ENCODE peak calls at places on chromosomes 3 and 15, in nine cellular contexts. Z is dorsolateral prefrontal cortex, Y is heart right ventricle, B is IMR-90, Q is kidney epithelial cell, W is OCI-LY7, D is tibial nerve, O is choroid plexus epithelial cell, A is PC-9. G is an unnamed sample.

GRCh38 chr3:114569186-114569585 is 275.4 kb downstream of the TIGIT start:
- DNase-seq in Z (no peak), Y (no peak), B (peak; percentile 68), Q (no peak), W (no peak), D (no peak), O (peak; percentile 31), A (peak; percentile 36), G (no peak)

GRCh38 chr3:106255870-106256248 is 387.0 kb upstream of the CBLB start:
- DNase-seq in Z (no peak), Y (no peak), B (no peak), Q (no peak), W (peak; percentile 97), D (no peak), O (no peak), A (no peak), G (no peak)

GRCh38 chr3:112010631-112011030 is 11.9 kb downstream of the TAGLN3 start:
- DNase-seq in Z (no peak), Y (no peak), B (peak; percentile 38), Q (no peak), W (peak; percentile 13), D (no peak), O (peak; percentile 59), A (no peak), G (no peak)

GRCh38 chr3:48430359-48431101 is 644 bp upstream of the PLXNB1 start:
- DNase-seq in Z (no peak), Y (no peak), B (no peak), Q (no peak), W (no peak), D (no peak), O (no peak), A (no peak), G (no peak)

GRCh38 chr15:57198654-57199241 is 177.6 kb upstream of the CGNL1 start:
- DNase-seq in Z (no peak), Y (no peak), B (no peak), Q (no peak), W (no peak), D (no peak), O (no peak), A (no peak), G (no peak)

GRCh38 chr3:72418149-72418686 is 430.0 kb downstream of the SHQ1 start:
- DNase-seq in Z (no peak), Y (no peak), B (peak; percentile 35), Q (no peak), W (no peak), D (no peak), O (peak; percentile 15), A (no peak), G (no peak)

GRCh38 chr3:125202197-125202596 is 10.4 kb downstream of the SLC12A8 start:
- DNase-seq in Z (no peak), Y (no peak), B (peak; percentile 25), Q (no peak), W (peak; percentile 16), D (no peak), O (peak; percentile 56), A (no peak), G (no peak)

GRCh38 chr3:198079771-198080520 is 119.9 kb downstream of the LMLN start:
- DNase-seq in Z (peak; percentile 31), Y (peak; percentile 21), B (peak; percentile 5), Q (no peak), W (peak; percentile 34), D (no peak), O (peak; percentile 23), A (peak; percentile 79), G (no peak)

GRCh38 chr3:111051354-111051753 is 20.3 kb upstream of the NECTIN3 start:
- DNase-seq in Z (no peak), Y (no peak), B (no peak), Q (no peak), W (no peak), D (no peak), O (no peak), A (no peak), G (no peak)

GRCh38 chr3:150235799-150236198 is 172.3 kb upstream of the TSC22D2 start:
- DNase-seq in Z (no peak), Y (no peak), B (peak; percentile 91), Q (no peak), W (no peak), D (no peak), O (peak; percentile 57), A (no peak), G (no peak)

GRCh38 chr15:43775411-43775965 is 1.3 kb downstream of the ELL3 start:
- DNase-seq in Z (peak; percentile 37), Y (no peak), B (peak; percentile 58), Q (no peak), W (peak; percentile 31), D (no peak), O (no peak), A (peak; percentile 39), G (peak; percentile 44)

GRCh38 chr15:32818758-32819405 is 101.1 kb downstream of the GREM1 start:
- DNase-seq in Z (no peak), Y (no peak), B (peak; percentile 86), Q (peak; percentile 71), W (no peak), D (no peak), O (peak; percentile 46), A (no peak), G (no peak)

GRCh38 chr3:42547401-42547945 is 34.3 kb downstream of the SEC22C start:
- DNase-seq in Z (peak; percentile 72), Y (peak; percentile 74), B (peak; percentile 44), Q (no peak), W (peak; percentile 58), D (peak; percentile 42), O (peak; percentile 72), A (no peak), G (no peak)

GRCh38 chr3:112362221-112362620 is 29.3 kb downstream of the CD200 start:
- DNase-seq in Z (no peak), Y (no peak), B (no peak), Q (no peak), W (no peak), D (no peak), O (no peak), A (no peak), G (no peak)

GRCh38 chr3:184144505-184144904 is 9.3 kb downstream of the EIF2B5 start:
- DNase-seq in Z (no peak), Y (no peak), B (no peak), Q (no peak), W (no peak), D (no peak), O (no peak), A (no peak), G (no peak)

GRCh38 chr15:50128266-50128665 is 9.2 kb upstream of the ATP8B4 start:
- DNase-seq in Z (peak; percentile 38), Y (peak; percentile 32), B (no peak), Q (no peak), W (no peak), D (peak; percentile 85), O (no peak), A (no peak), G (no peak)

GRCh38 chr3:58566398-58567250 is 10.6 kb downstream of the FAM107A start:
- DNase-seq in Z (no peak), Y (no peak), B (no peak), Q (no peak), W (no peak), D (no peak), O (no peak), A (no peak), G (no peak)

GRCh38 chr3:136194409-136195257 is 1.5 kb downstream of the MSL2 start:
- DNase-seq in Z (no peak), Y (no peak), B (peak; percentile 23), Q (no peak), W (peak; percentile 65), D (peak; percentile 14), O (peak; percentile 34), A (no peak), G (no peak)

DNA sequence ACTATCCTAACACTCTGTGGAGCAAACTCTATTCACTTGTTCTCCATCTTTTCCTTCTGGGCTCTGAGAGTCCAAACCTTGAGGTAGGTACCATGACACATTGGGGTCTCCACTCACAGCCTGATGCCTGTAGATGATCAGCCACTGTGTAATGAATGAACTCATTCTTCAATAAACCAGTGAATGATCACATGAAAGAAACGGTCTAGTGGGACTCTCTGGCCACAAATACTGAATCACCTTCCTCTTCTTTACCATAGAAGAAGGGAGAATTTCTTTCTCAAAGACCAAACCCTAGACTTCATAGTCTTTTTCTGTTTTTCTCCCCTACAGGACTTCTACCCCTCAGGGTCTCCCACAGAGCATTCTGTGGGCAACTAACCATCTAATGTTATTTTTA is 20.5 kb upstream of the ABHD2 start:
- DNase-seq in Z (no peak), Y (no peak), B (peak; percentile 61), Q (no peak), W (no peak), D (no peak), O (peak; percentile 25), A (no peak), G (no peak)
- TF ChIP-seq CTCF in Z (no peak), Y (no peak), B (no peak), Q (no peak), W (no peak), D (no peak), O (no peak), A (no peak), G (no peak)

GRCh38 chr3:87158823-87159222 is 68.3 kb upstream of the CHMP2B start:
- DNase-seq in Z (no peak), Y (no peak), B (no peak), Q (no peak), W (no peak), D (no peak), O (no peak), A (no peak), G (no peak)
- H3K4me3 ChIP-seq in Z (no peak overlapping the region), Y (no peak overlapping the region), B (no peak overlapping the region), Q (no peak overlapping the region), W (no peak overlapping the region), D (no peak overlapping the region), O (no peak overlapping the region), A (no peak overlapping the region), G (no peak overlapping the region)

GRCh38 chr3:43863966-43864933 is 173.5 kb downstream of the ABHD5 start:
- DNase-seq in Z (no peak), Y (no peak), B (no peak), Q (no peak), W (no peak), D (no peak), O (no peak), A (no peak), G (no peak)

GRCh38 chr3:43861635-43862034 is 170.9 kb downstream of the ABHD5 start:
- DNase-seq in Z (no peak), Y (no peak), B (no peak), Q (no peak), W (no peak), D (no peak), O (no peak), A (no peak), G (no peak)

GRCh38 chr3:43859766-43860165 is 169.0 kb downstream of the ABHD5 start:
- DNase-seq in Z (no peak), Y (no peak), B (no peak), Q (no peak), W (no peak), D (no peak), O (no peak), A (no peak), G (no peak)

GRCh38 chr3:43862992-43863805 is 172.5 kb downstream of the ABHD5 start:
- DNase-seq in Z (no peak), Y (no peak), B (no peak), Q (no peak), W (no peak), D (no peak), O (no peak), A (no peak), G (no peak)

GRCh38 chr3:43862470-43862869 is 171.7 kb downstream of the ABHD5 start:
- DNase-seq in Z (no peak), Y (no peak), B (no peak), Q (no peak), W (no peak), D (no peak), O (no peak), A (no peak), G (no peak)
- TF ChIP-seq CTCF in Z (no peak), Y (no peak), B (no peak), Q (no peak), W (no peak), D (no peak), O (no peak), A (no peak), G (no peak)

GRCh38 chr3:120599211-120599610 is 3.1 kb downstream of the NDUFB4 start:
- DNase-seq in Z (no peak), Y (no peak), B (no peak), Q (no peak), W (no peak), D (no peak), O (no peak), A (no peak), G (no peak)
- H3K4me3 ChIP-seq in Z (no peak overlapping the region), Y (peak overlapping the region; percentile 11), B (no peak overlapping the region), Q (no peak overlapping the region), W (no peak overlapping the region), D (no peak overlapping the region), O (no peak overlapping the region), A (no peak overlapping the region), G (no peak overlapping the region)